ENCODE peak calls at places on chromosome 11, in four cellular contexts. L is IMR-90, V is Karpas-422, B is fibroblast of lung. N is an unnamed sample.

GRCh38 chr11:5688482-5688881 is 1.1 kb upstream of the TRIM22 start:
- DNase-seq in L (no peak), B (no peak), V (no peak), N (no peak)

GRCh38 chr11:91984033-91984568 is 240.5 kb upstream of the FAT3 start:
- DNase-seq in B (peak; percentile 15), V (no peak), L (no peak), N (no peak)

GRCh38 chr11:6667733-6668374 is 12.2 kb upstream of the DCHS1 start:
- DNase-seq in L (peak; percentile 24), V (peak; percentile 75), B (peak; percentile 49), N (peak; percentile 12)

GRCh38 chr11:115676206-115676605 is 172.0 kb upstream of the CADM1 start:
- DNase-seq in V (no peak), B (no peak), L (no peak), N (no peak)

GRCh38 chr11:12188548-12189317 is 78.3 kb downstream of the MICAL2 start:
- DNase-seq in B (no peak), V (no peak), L (no peak), N (no peak)

GRCh38 chr11:71933141-71933933 is 4.5 kb downstream of the RNF121 start:
- DNase-seq in B (no peak), L (no peak), V (no peak), N (no peak)

GRCh38 chr11:64763804-64764611 is 4.2 kb upstream of the PYGM start:
- DNase-seq in V (no peak), L (no peak), B (no peak), N (no peak)

GRCh38 chr11:9886595-9886994 is 222.7 kb downstream of the SWAP70 start:
- DNase-seq in L (no peak), B (no peak), V (no peak), N (no peak)

GRCh38 chr11:59437770-59438169 is 1.5 kb downstream of the OR5A1 start:
- DNase-seq in L (no peak), B (no peak), V (no peak), N (no peak)

GRCh38 chr11:30244255-30244654 is 13.4 kb downstream of the FSHB start:
- DNase-seq in L (peak; percentile 58), B (no peak), V (no peak), N (peak; percentile 72)

GRCh38 chr11:119091966-119092879 is 7.5 kb downstream of the HMBS start:
- DNase-seq in V (no peak), B (no peak), L (no peak), N (no peak)

GRCh38 chr11:30583505-30584280 is 2.5 kb downstream of the MPPED2 start:
- DNase-seq in L (no peak), B (no peak), V (no peak), N (no peak)

GRCh38 chr11:17019231-17019630 is 5.0 kb upstream of the PLEKHA7 start:
- DNase-seq in V (no peak), B (no peak), L (no peak), N (no peak)

GRCh38 chr11:113817626-113818025 is 38.0 kb downstream of the CLDN25 start:
- DNase-seq in L (no peak), B (no peak), V (no peak), N (no peak)

GRCh38 chr11:2477936-2478335 is 33.1 kb downstream of the KCNQ1 start:
- DNase-seq in V (no peak), B (no peak), L (no peak), N (no peak)

GRCh38 chr11:131904756-131905155 is 534.3 kb downstream of the NTM start:
- DNase-seq in L (no peak), B (no peak), V (no peak), N (no peak)

GRCh38 chr11:47991266-47991830 is 11.0 kb downstream of the PTPRJ start:
- DNase-seq in L (no peak), B (no peak), V (peak; percentile 39), N (peak; percentile 67)

GRCh38 chr11:17721242-17721999 is 2.0 kb downstream of the MYOD1 start:
- DNase-seq in V (no peak), L (no peak), B (no peak), N (no peak)

GRCh38 chr11:130315354-130315970 is 745 bp upstream of the ZBTB44 start:
- DNase-seq in V (no peak), B (no peak), L (no peak), N (no peak)

GRCh38 chr11:67484847-67485311 is 2.1 kb downstream of the AIP start:
- DNase-seq in B (no peak), L (no peak), V (peak; percentile 93), N (no peak)

GRCh38 chr11:62613275-62613864 is 313 bp downstream of the ROM1 start:
- DNase-seq in V (no peak), B (no peak), L (no peak), N (no peak)

GRCh38 chr11:133964946-133965632 is 8.3 kb upstream of the IGSF9B start:
- DNase-seq in B (no peak), L (no peak), V (no peak), N (peak; percentile 16)

DNA sequence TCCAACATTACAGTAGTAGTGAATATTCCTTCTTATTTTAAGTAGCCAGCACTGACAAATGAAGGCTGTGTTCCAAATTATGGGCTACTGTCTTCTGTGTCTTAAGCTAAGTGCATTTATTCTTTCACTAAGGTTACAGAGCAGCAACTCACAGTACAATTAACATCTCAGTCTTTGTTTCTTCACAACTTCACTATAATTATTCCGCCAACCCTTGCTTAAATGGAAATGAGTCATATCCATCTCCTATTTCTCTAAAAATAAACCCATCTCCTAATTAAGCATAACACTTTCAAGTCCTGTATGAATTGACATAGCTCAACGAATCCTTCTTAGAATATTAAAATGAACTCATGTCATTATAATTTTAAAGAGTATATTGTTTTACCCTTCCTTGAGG is 6.7 kb downstream of the ETS1 start:
- DNase-seq in L (no peak), B (no peak), V (no peak), N (no peak)
- H3K27ac ChIP-seq in L (no peak overlapping the region), B (no peak overlapping the region), V (no peak overlapping the region), N (no peak overlapping the region)

GRCh38 chr11:35714882-35715612 is 52.5 kb downstream of the TRIM44 start:
- DNase-seq in B (peak; percentile 37), V (no peak), L (peak; percentile 76), N (peak; percentile 32)

GRCh38 chr11:35717520-35717919 is 54.9 kb downstream of the TRIM44 start:
- DNase-seq in V (no peak), B (no peak), L (no peak), N (no peak)

GRCh38 chr11:35717043-35717442 is 54.5 kb downstream of the TRIM44 start:
- DNase-seq in B (no peak), V (no peak), L (no peak), N (no peak)

GRCh38 chr11:35712533-35712932 is 50.0 kb downstream of the TRIM44 start:
- DNase-seq in V (no peak), L (no peak), B (no peak), N (no peak)

DNA sequence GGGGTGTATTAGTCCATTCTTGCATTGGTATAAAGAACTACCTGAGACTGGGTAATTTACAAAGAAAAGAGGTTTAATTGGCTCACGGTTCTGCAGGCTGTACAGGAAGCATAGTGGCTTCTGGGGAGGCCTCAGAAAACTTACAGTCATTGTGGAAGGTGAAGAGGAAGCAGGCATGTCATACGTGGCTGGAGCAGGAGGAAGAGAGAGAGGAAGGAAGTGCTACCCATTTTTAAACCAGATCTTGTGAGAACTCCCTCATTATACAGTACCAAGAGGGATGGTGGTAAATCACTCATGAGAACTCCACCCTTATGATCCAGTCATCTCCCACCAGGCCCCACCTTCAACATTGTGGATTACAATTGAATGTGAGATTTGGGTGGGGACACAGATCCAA is 53.1 kb downstream of the TRIM44 start:
- DNase-seq in L (no peak), B (no peak), V (no peak), N (no peak)
- H3K4me2 ChIP-seq in L (no peak overlapping the region), B (no peak overlapping the region), V (no peak overlapping the region), N (no peak overlapping the region)

GRCh38 chr11:41398175-41398574 is 61.3 kb downstream of the LRRC4C start:
- DNase-seq in L (no peak), V (no peak), B (no peak), N (no peak)

GRCh38 chr11:41400124-41400523 is 59.3 kb downstream of the LRRC4C start:
- DNase-seq in B (no peak), V (no peak), L (no peak), N (no peak)

GRCh38 chr11:41392591-41392990 is 66.9 kb downstream of the LRRC4C start:
- DNase-seq in V (no peak), L (no peak), B (no peak), N (no peak)

GRCh38 chr11:41394562-41395160 is 64.8 kb downstream of the LRRC4C start:
- DNase-seq in V (no peak), B (no peak), L (no peak), N (no peak)
- H3K27ac ChIP-seq in V (no peak overlapping the region), B (no peak overlapping the region), L (no peak overlapping the region), N (no peak overlapping the region)

GRCh38 chr11:120555433-120555773 is 43.9 kb downstream of the GRIK4 start:
- DNase-seq in V (no peak), B (no peak), L (no peak), N (no peak)
- H3K4me2 ChIP-seq in V (no peak overlapping the region), B (no peak overlapping the region), L (no peak overlapping the region), N (no peak overlapping the region)

N was measured in mammary epithelial cell.